ENCODE peak calls at places on chromosomes 7 and 10, in seven cellular contexts. One of them, this sample, is unnamed.

GRCh38 chr10:71625445-71626175 is 94.0 kb downstream of the C10orf105 start:
- DNase-seq in right lobe of liver: no peak
- DNase-seq in GM12865: no peak
- DNase-seq in AG09309: no peak
- DNase-seq in AG10803: no peak
- DNase-seq in cardiac fibroblast: no peak
- DNase-seq in mammary epithelial cell: no peak
- DNase-seq in this sample: no peak

GRCh38 chr10:8485032-8485431 is 430.5 kb downstream of the GATA3 start:
- DNase-seq in right lobe of liver: no peak
- DNase-seq in AG10803: no peak
- DNase-seq in mammary epithelial cell: peak
- DNase-seq in cardiac fibroblast: no peak
- DNase-seq in GM12865: no peak
- DNase-seq in AG09309: no peak
- DNase-seq in this sample: no peak

GRCh38 chr10:73883553-73883952 is 9.2 kb upstream of the CAMK2G start:
- DNase-seq in right lobe of liver: no peak
- DNase-seq in mammary epithelial cell: no peak
- DNase-seq in AG10803: no peak
- DNase-seq in cardiac fibroblast: no peak
- DNase-seq in GM12865: no peak
- DNase-seq in AG09309: no peak
- DNase-seq in this sample: no peak

GRCh38 chr10:117926491-117926890 is 120.2 kb downstream of the RAB11FIP2 start:
- DNase-seq in cardiac fibroblast: no peak
- DNase-seq in right lobe of liver: no peak
- DNase-seq in mammary epithelial cell: no peak
- DNase-seq in AG09309: no peak
- DNase-seq in AG10803: peak
- DNase-seq in GM12865: no peak
- DNase-seq in this sample: no peak

GRCh38 chr7:114854369-114854768 is 67.5 kb upstream of the MDFIC start:
- DNase-seq in AG09309: no peak
- DNase-seq in right lobe of liver: no peak
- DNase-seq in AG10803: no peak
- DNase-seq in cardiac fibroblast: no peak
- DNase-seq in mammary epithelial cell: no peak
- DNase-seq in GM12865: no peak
- DNase-seq in this sample: no peak

GRCh38 chr10:108911814-108912541 is 1011.3 kb downstream of the XPNPEP1 start:
- DNase-seq in mammary epithelial cell: peak
- DNase-seq in GM12865: no peak
- DNase-seq in right lobe of liver: peak
- DNase-seq in AG10803: peak
- DNase-seq in AG09309: no peak
- DNase-seq in cardiac fibroblast: peak
- DNase-seq in this sample: peak

GRCh38 chr7:94882891-94883290 is 24.5 kb upstream of the PPP1R9A start:
- DNase-seq in GM12865: no peak
- DNase-seq in AG09309: no peak
- DNase-seq in right lobe of liver: no peak
- DNase-seq in cardiac fibroblast: no peak
- DNase-seq in AG10803: no peak
- DNase-seq in mammary epithelial cell: peak
- DNase-seq in this sample: no peak

GRCh38 chr7:23293500-23294073 is 5.6 kb upstream of the MALSU1 start:
- DNase-seq in mammary epithelial cell: no peak
- DNase-seq in GM12865: no peak
- DNase-seq in AG09309: no peak
- DNase-seq in right lobe of liver: no peak
- DNase-seq in AG10803: no peak
- DNase-seq in cardiac fibroblast: no peak
- DNase-seq in this sample: no peak

GRCh38 chr7:157250605-157251228 is 86.1 kb upstream of the DNAJB6 start:
- DNase-seq in AG09309: no peak
- DNase-seq in right lobe of liver: no peak
- DNase-seq in cardiac fibroblast: peak
- DNase-seq in GM12865: peak
- DNase-seq in mammary epithelial cell: peak
- DNase-seq in AG10803: peak
- DNase-seq in this sample: no peak

GRCh38 chr10:92638037-92638436 is 45.1 kb downstream of the KIF11 start:
- DNase-seq in GM12865: no peak
- DNase-seq in AG09309: no peak
- DNase-seq in right lobe of liver: no peak
- DNase-seq in mammary epithelial cell: no peak
- DNase-seq in cardiac fibroblast: no peak
- DNase-seq in AG10803: no peak
- DNase-seq in this sample: no peak

GRCh38 chr10:30877111-30877510 is 154.6 kb downstream of the ZNF438 start:
- DNase-seq in cardiac fibroblast: peak
- DNase-seq in AG10803: peak
- DNase-seq in AG09309: no peak
- DNase-seq in right lobe of liver: no peak
- DNase-seq in GM12865: no peak
- DNase-seq in mammary epithelial cell: no peak
- DNase-seq in this sample: no peak

GRCh38 chr10:128304271-128304670 is 178.0 kb upstream of the MKI67 start:
- DNase-seq in cardiac fibroblast: no peak
- DNase-seq in AG10803: no peak
- DNase-seq in mammary epithelial cell: no peak
- DNase-seq in right lobe of liver: no peak
- DNase-seq in GM12865: no peak
- DNase-seq in AG09309: no peak
- DNase-seq in this sample: no peak

GRCh38 chr7:30119890-30120577 is 14.8 kb upstream of the MTURN start:
- DNase-seq in mammary epithelial cell: no peak
- DNase-seq in GM12865: peak
- DNase-seq in AG09309: no peak
- DNase-seq in cardiac fibroblast: no peak
- DNase-seq in right lobe of liver: no peak
- DNase-seq in AG10803: no peak
- DNase-seq in this sample: no peak

GRCh38 chr10:96502561-96503267 is 11.0 kb downstream of the TLL2 start:
- DNase-seq in GM12865: no peak
- DNase-seq in right lobe of liver: no peak
- DNase-seq in mammary epithelial cell: peak
- DNase-seq in cardiac fibroblast: no peak
- DNase-seq in AG10803: no peak
- DNase-seq in AG09309: no peak
- DNase-seq in this sample: no peak

GRCh38 chr10:44925224-44925623 is 14.1 kb downstream of the TMEM72 start:
- DNase-seq in AG10803: no peak
- DNase-seq in cardiac fibroblast: peak
- DNase-seq in right lobe of liver: no peak
- DNase-seq in AG09309: no peak
- DNase-seq in mammary epithelial cell: no peak
- DNase-seq in GM12865: peak
- DNase-seq in this sample: peak

GRCh38 chr7:69609901-69610674 is 11.8 kb downstream of the AUTS2 start:
- DNase-seq in GM12865: no peak
- DNase-seq in mammary epithelial cell: no peak
- DNase-seq in AG10803: no peak
- DNase-seq in AG09309: no peak
- DNase-seq in right lobe of liver: no peak
- DNase-seq in cardiac fibroblast: no peak
- DNase-seq in this sample: no peak

GRCh38 chr7:49635800-49636199 is 137.6 kb upstream of the VWC2 start:
- DNase-seq in mammary epithelial cell: no peak
- DNase-seq in right lobe of liver: no peak
- DNase-seq in AG09309: no peak
- DNase-seq in AG10803: no peak
- DNase-seq in GM12865: peak
- DNase-seq in cardiac fibroblast: no peak
- DNase-seq in this sample: no peak

GRCh38 chr10:77899080-77899477 is 27.5 kb downstream of the DLG5 start:
- DNase-seq in AG10803: peak
- DNase-seq in GM12865: no peak
- DNase-seq in AG09309: peak
- DNase-seq in right lobe of liver: no peak
- DNase-seq in cardiac fibroblast: peak
- DNase-seq in mammary epithelial cell: peak
- DNase-seq in this sample: peak

GRCh38 chr7:55452967-55453366 is 87.8 kb downstream of the LANCL2 start:
- DNase-seq in right lobe of liver: no peak
- DNase-seq in cardiac fibroblast: no peak
- DNase-seq in AG10803: no peak
- DNase-seq in GM12865: no peak
- DNase-seq in AG09309: no peak
- DNase-seq in mammary epithelial cell: no peak
- DNase-seq in this sample: no peak

GRCh38 chr10:61942997-61943457 is 41.5 kb downstream of the ARID5B start:
- DNase-seq in mammary epithelial cell: peak
- DNase-seq in right lobe of liver: no peak
- DNase-seq in AG09309: peak
- DNase-seq in GM12865: peak
- DNase-seq in AG10803: peak
- DNase-seq in cardiac fibroblast: peak
- DNase-seq in this sample: no peak

GRCh38 chr7:81638216-81638615 is 131.6 kb downstream of the HGF start:
- DNase-seq in mammary epithelial cell: no peak
- DNase-seq in AG10803: peak
- DNase-seq in GM12865: no peak
- DNase-seq in right lobe of liver: no peak
- DNase-seq in cardiac fibroblast: peak
- DNase-seq in AG09309: peak
- DNase-seq in this sample: no peak

GRCh38 chr7:153523320-153524015 is 528.7 kb upstream of the DPP6 start:
- DNase-seq in right lobe of liver: no peak
- DNase-seq in AG10803: no peak
- DNase-seq in mammary epithelial cell: no peak
- DNase-seq in GM12865: no peak
- DNase-seq in AG09309: no peak
- DNase-seq in cardiac fibroblast: no peak
- DNase-seq in this sample: no peak

GRCh38 chr10:90437452-90437851 is 420.4 kb downstream of the HTR7 start:
- DNase-seq in AG09309: no peak
- DNase-seq in cardiac fibroblast: peak
- DNase-seq in GM12865: peak
- DNase-seq in mammary epithelial cell: peak
- DNase-seq in right lobe of liver: no peak
- DNase-seq in AG10803: no peak
- DNase-seq in this sample: peak
- TF ChIP-seq CTCF in AG09309: no peak
- TF ChIP-seq CTCF in cardiac fibroblast: no peak
- TF ChIP-seq CTCF in GM12865: peak
- TF ChIP-seq CTCF in mammary epithelial cell: peak
- TF ChIP-seq CTCF in right lobe of liver: no peak
- TF ChIP-seq CTCF in AG10803: no peak
- TF ChIP-seq CTCF in this sample: peak

GRCh38 chr7:151248191-151249033 is at the start of gene SMARCD3:
- DNase-seq in AG10803: peak
- DNase-seq in mammary epithelial cell: peak
- DNase-seq in GM12865: no peak
- DNase-seq in cardiac fibroblast: peak
- DNase-seq in AG09309: no peak
- DNase-seq in right lobe of liver: peak
- DNase-seq in this sample: no peak
- H3K4me3 ChIP-seq in AG10803: peak
- H3K4me3 ChIP-seq in mammary epithelial cell: no peak
- H3K4me3 ChIP-seq in GM12865: no peak
- H3K4me3 ChIP-seq in cardiac fibroblast: peak
- H3K4me3 ChIP-seq in AG09309: peak
- H3K4me3 ChIP-seq in right lobe of liver: peak
- H3K4me3 ChIP-seq in this sample: peak

GRCh38 chr7:116120839-116121238 is 89.5 kb upstream of the TES start:
- DNase-seq in AG10803: peak
- DNase-seq in cardiac fibroblast: peak
- DNase-seq in AG09309: no peak
- DNase-seq in right lobe of liver: no peak
- DNase-seq in mammary epithelial cell: no peak
- DNase-seq in GM12865: no peak
- DNase-seq in this sample: no peak

GRCh38 chr7:116128139-116128538 is 82.2 kb upstream of the TES start:
- DNase-seq in GM12865: no peak
- DNase-seq in cardiac fibroblast: no peak
- DNase-seq in AG10803: no peak
- DNase-seq in mammary epithelial cell: no peak
- DNase-seq in right lobe of liver: no peak
- DNase-seq in AG09309: no peak
- DNase-seq in this sample: no peak

DNA sequence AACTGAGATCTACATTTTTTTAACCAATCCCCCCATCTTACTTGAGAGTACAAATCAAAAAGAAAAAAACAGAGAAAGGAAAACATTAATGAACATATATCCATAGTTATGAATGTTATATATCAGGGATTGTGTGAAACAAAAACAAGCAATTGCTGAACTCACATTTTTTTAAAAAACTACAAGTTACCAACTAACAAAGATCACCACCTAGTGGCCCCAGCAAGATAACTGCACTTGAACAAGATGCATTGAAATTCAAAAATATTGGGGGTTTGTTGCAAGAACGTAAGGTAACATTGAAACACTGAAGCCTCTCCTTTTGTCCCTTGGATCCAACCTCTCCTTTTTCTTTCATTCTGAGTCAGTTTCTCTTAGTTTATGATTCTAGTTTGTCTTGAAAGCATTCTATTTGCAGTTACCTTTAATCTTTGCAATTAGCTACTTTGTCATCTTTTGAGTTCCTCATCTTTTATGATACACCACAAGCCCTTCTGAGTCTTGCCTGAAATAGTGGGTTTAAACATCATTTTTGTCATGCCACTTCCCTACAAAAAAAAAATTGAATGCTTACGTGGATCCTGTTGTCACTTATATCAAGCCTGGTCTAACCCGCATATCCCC is 87.3 kb upstream of the TES start:
- DNase-seq in AG10803: peak
- DNase-seq in right lobe of liver: no peak
- DNase-seq in AG09309: peak
- DNase-seq in mammary epithelial cell: peak
- DNase-seq in cardiac fibroblast: peak
- DNase-seq in GM12865: peak
- DNase-seq in this sample: no peak
- TF ChIP-seq CTCF in AG10803: peak
- TF ChIP-seq CTCF in right lobe of liver: peak
- TF ChIP-seq CTCF in AG09309: peak
- TF ChIP-seq CTCF in mammary epithelial cell: peak
- TF ChIP-seq CTCF in cardiac fibroblast: peak
- TF ChIP-seq CTCF in GM12865: peak
- TF ChIP-seq CTCF in this sample: peak

DNA sequence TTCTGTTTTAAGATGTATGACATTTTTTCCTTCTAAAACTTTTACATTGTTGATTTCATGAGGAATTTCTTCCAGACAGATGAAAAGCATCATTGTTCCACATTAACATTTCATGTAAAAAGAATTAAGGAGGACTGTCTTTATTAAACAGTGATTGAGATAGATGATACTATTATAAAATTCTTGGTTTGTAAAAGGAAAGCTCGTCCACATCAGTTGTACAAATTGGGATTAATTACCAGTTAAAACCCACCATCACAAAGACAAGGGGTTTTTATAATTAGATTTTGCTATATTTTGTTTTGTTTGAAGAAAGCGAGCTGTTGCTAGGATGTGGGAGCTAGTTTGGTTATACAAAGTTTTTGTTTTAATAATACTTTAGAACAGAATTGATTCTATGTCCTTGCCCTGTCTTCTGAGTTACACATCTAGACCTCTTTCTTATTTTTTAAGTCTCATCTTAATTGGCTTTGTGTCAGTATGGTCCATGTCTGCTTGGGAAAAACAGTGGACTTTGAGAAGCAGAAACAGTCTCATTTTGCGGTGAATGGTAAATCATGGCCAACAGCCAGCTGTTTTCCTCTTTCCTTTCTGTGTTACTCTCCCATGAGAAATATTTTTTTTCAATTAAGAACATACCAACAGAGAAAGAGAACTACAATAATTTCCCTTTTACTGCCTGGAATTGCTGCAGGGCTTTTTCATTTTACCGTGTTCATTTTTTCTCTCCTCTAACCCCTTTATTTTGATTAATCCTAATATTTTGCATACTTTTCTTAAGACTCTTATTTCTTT is 3.2 kb downstream of the TES start:
- DNase-seq in mammary epithelial cell: no peak
- DNase-seq in AG10803: peak
- DNase-seq in right lobe of liver: no peak
- DNase-seq in cardiac fibroblast: peak
- DNase-seq in GM12865: no peak
- DNase-seq in AG09309: no peak
- DNase-seq in this sample: no peak
- H3K4me3 ChIP-seq in mammary epithelial cell: peak
- H3K4me3 ChIP-seq in AG10803: peak
- H3K4me3 ChIP-seq in right lobe of liver: no peak
- H3K4me3 ChIP-seq in cardiac fibroblast: peak
- H3K4me3 ChIP-seq in GM12865: peak
- H3K4me3 ChIP-seq in AG09309: no peak
- H3K4me3 ChIP-seq in this sample: peak